ENCODE peak calls at places on chromosomes 16 and 17, in four cellular contexts. One of them, this sample, is unnamed.

GRCh38 chr16:30786936-30787612 is at the start of gene ZNF629:
- DNase-seq in stimulated activated CD4-positive, alpha-beta T cell treated with anti-CD3 and anti-CD28 coated beads, Interleukin-4, amount 100 ng/mL, for 1 hour: peak
- DNase-seq in cerebellum: peak
- DNase-seq in NCI-H1417: peak
- DNase-seq in this sample: peak

GRCh38 chr17:51507444-51507843 is 247.1 kb downstream of the UTP18 start:
- DNase-seq in cerebellum: no peak
- DNase-seq in stimulated activated CD4-positive, alpha-beta T cell treated with anti-CD3 and anti-CD28 coated beads, Interleukin-4, amount 100 ng/mL, for 1 hour: no peak
- DNase-seq in NCI-H1417: no peak
- DNase-seq in this sample: no peak

GRCh38 chr17:79707931-79708891 is 22.5 kb upstream of the ENPP7 start:
- DNase-seq in stimulated activated CD4-positive, alpha-beta T cell treated with anti-CD3 and anti-CD28 coated beads, Interleukin-4, amount 100 ng/mL, for 1 hour: peak
- DNase-seq in cerebellum: peak
- DNase-seq in NCI-H1417: peak
- DNase-seq in this sample: peak

GRCh38 chr16:54657058-54657708 is 273.5 kb upstream of the IRX5 start:
- DNase-seq in stimulated activated CD4-positive, alpha-beta T cell treated with anti-CD3 and anti-CD28 coated beads, Interleukin-4, amount 100 ng/mL, for 1 hour: no peak
- DNase-seq in NCI-H1417: no peak
- DNase-seq in cerebellum: no peak
- DNase-seq in this sample: no peak

GRCh38 chr17:74715144-74715543 is 2.4 kb upstream of the CD300LF start:
- DNase-seq in NCI-H1417: no peak
- DNase-seq in stimulated activated CD4-positive, alpha-beta T cell treated with anti-CD3 and anti-CD28 coated beads, Interleukin-4, amount 100 ng/mL, for 1 hour: no peak
- DNase-seq in cerebellum: no peak
- DNase-seq in this sample: no peak

GRCh38 chr17:68302066-68302564 is 10.8 kb downstream of the ARSG start:
- DNase-seq in stimulated activated CD4-positive, alpha-beta T cell treated with anti-CD3 and anti-CD28 coated beads, Interleukin-4, amount 100 ng/mL, for 1 hour: no peak
- DNase-seq in NCI-H1417: no peak
- DNase-seq in cerebellum: peak
- DNase-seq in this sample: no peak

GRCh38 chr17:6257339-6257738 is 177.6 kb downstream of the AIPL1 start:
- DNase-seq in NCI-H1417: no peak
- DNase-seq in stimulated activated CD4-positive, alpha-beta T cell treated with anti-CD3 and anti-CD28 coated beads, Interleukin-4, amount 100 ng/mL, for 1 hour: no peak
- DNase-seq in cerebellum: no peak
- DNase-seq in this sample: no peak

GRCh38 chr17:19979917-19980770 is 2.5 kb upstream of the AKAP10 start:
- DNase-seq in stimulated activated CD4-positive, alpha-beta T cell treated with anti-CD3 and anti-CD28 coated beads, Interleukin-4, amount 100 ng/mL, for 1 hour: no peak
- DNase-seq in NCI-H1417: no peak
- DNase-seq in cerebellum: no peak
- DNase-seq in this sample: no peak

GRCh38 chr17:46943511-46944393 is 20.8 kb downstream of the GOSR2 start:
- DNase-seq in cerebellum: peak
- DNase-seq in NCI-H1417: no peak
- DNase-seq in stimulated activated CD4-positive, alpha-beta T cell treated with anti-CD3 and anti-CD28 coated beads, Interleukin-4, amount 100 ng/mL, for 1 hour: peak
- DNase-seq in this sample: no peak

GRCh38 chr17:76598004-76598439 is 12.4 kb upstream of the ST6GALNAC2 start:
- DNase-seq in stimulated activated CD4-positive, alpha-beta T cell treated with anti-CD3 and anti-CD28 coated beads, Interleukin-4, amount 100 ng/mL, for 1 hour: no peak
- DNase-seq in NCI-H1417: peak
- DNase-seq in cerebellum: no peak
- DNase-seq in this sample: no peak